ENCODE peak calls at places on chromosomes 4 and X, in four cellular contexts. One of them, this sample, is unnamed.

GRCh38 chrX:129779747-129780146 is at the start of gene SASH3:
- DNase-seq in K562: no peak
- DNase-seq in GM12878: no peak
- DNase-seq in H1: no peak
- DNase-seq in this sample: no peak

GRCh38 chr4:9800878-9801277 is 19.4 kb downstream of the DRD5 start:
- DNase-seq in GM12878: no peak
- DNase-seq in K562: no peak
- DNase-seq in H1: no peak
- DNase-seq in this sample: no peak

GRCh38 chr4:55409468-55410171 is 13.9 kb downstream of the TMEM165 start:
- DNase-seq in K562: no peak
- DNase-seq in H1: no peak
- DNase-seq in GM12878: peak; percentile 39
- DNase-seq in this sample: no peak

GRCh38 chr4:1191621-1192020 is 19.2 kb upstream of the SPON2 start:
- DNase-seq in H1: no peak
- DNase-seq in K562: no peak
- DNase-seq in GM12878: no peak
- DNase-seq in this sample: no peak

GRCh38 chrX:48715876-48716502 is 19.5 kb downstream of the SUV39H1 start:
- DNase-seq in GM12878: no peak
- DNase-seq in H1: no peak
- DNase-seq in K562: no peak
- DNase-seq in this sample: no peak

GRCh38 chrX:49753691-49754090 is 57.9 kb upstream of the PAGE1 start:
- DNase-seq in K562: no peak
- DNase-seq in H1: no peak
- DNase-seq in GM12878: no peak
- DNase-seq in this sample: no peak

GRCh38 chr4:6674500-6675149 is 19.1 kb upstream of the S100P start:
- DNase-seq in H1: no peak
- DNase-seq in K562: peak; percentile 37
- DNase-seq in GM12878: peak; percentile 45
- DNase-seq in this sample: no peak

GRCh38 chrX:30530591-30530990 is 47.0 kb downstream of the TASL start:
- DNase-seq in GM12878: no peak
- DNase-seq in H1: no peak
- DNase-seq in K562: no peak
- DNase-seq in this sample: no peak

GRCh38 chr4:48223633-48224295 is 45.9 kb downstream of the TEC start:
- DNase-seq in H1: no peak
- DNase-seq in K562: no peak
- DNase-seq in GM12878: no peak
- DNase-seq in this sample: peak; percentile 2

GRCh38 chr4:73068496-73069337 is 799 bp downstream of the COX18 start:
- DNase-seq in H1: no peak
- DNase-seq in GM12878: peak; percentile 17
- DNase-seq in K562: peak; percentile 12
- DNase-seq in this sample: peak; percentile 25

GRCh38 chr4:74793757-74794340 is 474 bp downstream of the BTC start:
- DNase-seq in H1: peak; percentile 81
- DNase-seq in K562: no peak
- DNase-seq in GM12878: no peak
- DNase-seq in this sample: peak; percentile 66

GRCh38 chr4:17206829-17207773 is 304.8 kb downstream of the QDPR start:
- DNase-seq in GM12878: no peak
- DNase-seq in H1: no peak
- DNase-seq in K562: no peak
- DNase-seq in this sample: no peak
- TF ChIP-seq KDM1A in GM12878: no peak
- TF ChIP-seq KDM1A in H1: no peak
- TF ChIP-seq KDM1A in K562: no peak
- TF ChIP-seq KDM1A in this sample: no peak

GRCh38 chr4:106522839-106523238 is 154.3 kb upstream of the GIMD1 start:
- DNase-seq in GM12878: no peak
- DNase-seq in H1: no peak
- DNase-seq in K562: no peak
- DNase-seq in this sample: no peak
- TF ChIP-seq KDM1A in GM12878: no peak
- TF ChIP-seq KDM1A in H1: no peak
- TF ChIP-seq KDM1A in K562: no peak
- TF ChIP-seq KDM1A in this sample: no peak

GRCh38 chr4:123421227-123421941 is 24.8 kb downstream of the SPRY1 start:
- DNase-seq in K562: no peak
- DNase-seq in GM12878: no peak
- DNase-seq in H1: no peak
- DNase-seq in this sample: no peak
- TF ChIP-seq KDM1A in K562: no peak
- TF ChIP-seq KDM1A in GM12878: no peak
- TF ChIP-seq KDM1A in H1: no peak
- TF ChIP-seq KDM1A in this sample: no peak

GRCh38 chr4:184782731-184783472 is 42.9 kb downstream of the ACSL1 start:
- DNase-seq in GM12878: no peak
- DNase-seq in H1: no peak
- DNase-seq in K562: no peak
- DNase-seq in this sample: no peak
- TF ChIP-seq KDM1A in GM12878: no peak
- TF ChIP-seq KDM1A in H1: no peak
- TF ChIP-seq KDM1A in K562: no peak
- TF ChIP-seq KDM1A in this sample: no peak

GRCh38 chr4:163111588-163111987 is 55.1 kb downstream of the NAF1 start:
- DNase-seq in GM12878: no peak
- DNase-seq in K562: no peak
- DNase-seq in H1: no peak
- DNase-seq in this sample: peak; percentile 4

GRCh38 chr4:163110442-163110841 is 56.2 kb downstream of the NAF1 start:
- DNase-seq in H1: no peak
- DNase-seq in K562: no peak
- DNase-seq in GM12878: no peak
- DNase-seq in this sample: no peak

GRCh38 chr4:163108614-163109013 is 58.1 kb downstream of the NAF1 start:
- DNase-seq in K562: no peak
- DNase-seq in H1: no peak
- DNase-seq in GM12878: no peak
- DNase-seq in this sample: no peak

GRCh38 chr4:163109967-163110366 is 56.7 kb downstream of the NAF1 start:
- DNase-seq in K562: no peak
- DNase-seq in H1: no peak
- DNase-seq in GM12878: no peak
- DNase-seq in this sample: no peak

DNA sequence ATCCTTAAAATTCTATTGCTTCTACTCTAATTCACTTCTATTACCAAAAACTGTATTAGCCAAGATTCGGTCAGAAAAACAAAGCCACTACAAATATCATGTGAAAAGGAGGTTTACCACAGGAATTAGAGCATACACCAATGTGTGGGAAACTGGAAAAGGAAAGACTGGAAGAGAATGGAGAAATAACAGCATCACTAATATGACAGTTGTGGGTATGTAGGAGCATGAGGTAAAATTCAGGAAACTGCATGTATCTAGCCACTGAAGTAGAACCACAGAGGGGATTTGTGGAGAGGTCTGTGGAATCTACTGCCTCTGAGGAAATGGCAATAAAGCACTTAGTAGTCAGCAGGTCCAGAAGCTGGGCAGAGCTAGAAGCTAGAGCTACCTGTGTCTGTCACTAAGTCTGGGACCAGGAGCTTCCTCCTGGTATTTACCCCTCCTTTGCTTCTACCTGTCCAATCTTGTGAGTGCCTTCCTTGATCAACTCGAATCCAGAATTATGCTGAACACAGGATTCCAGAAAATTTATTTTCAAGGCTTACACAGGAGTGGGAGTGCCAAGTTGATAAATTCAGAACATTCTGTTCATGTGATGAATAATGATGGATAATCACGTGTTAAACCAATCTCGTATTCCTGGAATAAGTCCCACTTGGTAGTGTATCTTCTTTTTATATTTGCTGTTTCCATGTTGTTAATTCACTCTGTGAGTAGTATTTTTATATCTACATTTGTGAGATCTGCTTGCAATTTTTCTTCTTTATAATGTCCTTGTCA is 52.6 kb downstream of the NAF1 start:
- DNase-seq in K562: no peak
- DNase-seq in GM12878: no peak
- DNase-seq in H1: no peak
- DNase-seq in this sample: no peak
- TF ChIP-seq KDM1A in K562: no peak
- TF ChIP-seq KDM1A in GM12878: no peak
- TF ChIP-seq KDM1A in H1: no peak
- TF ChIP-seq KDM1A in this sample: no peak

DNA sequence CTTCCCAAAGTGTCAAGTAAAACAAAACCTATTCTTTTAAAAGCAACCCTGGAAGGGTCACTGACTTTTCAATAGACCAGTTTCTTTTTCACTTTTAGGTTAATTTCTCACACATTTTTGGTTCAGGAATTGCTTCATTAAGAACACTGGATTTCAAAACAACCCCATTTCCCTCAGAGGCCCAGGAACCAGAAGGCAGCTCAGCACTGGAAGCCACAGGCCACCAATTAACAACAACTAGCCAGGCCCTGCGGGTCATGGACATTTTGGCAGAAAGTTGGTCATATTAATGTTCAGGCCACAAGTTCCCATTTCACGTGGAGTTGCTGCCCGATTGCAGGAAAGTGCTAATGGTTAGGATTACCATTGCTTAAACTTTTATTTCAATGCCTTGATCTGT is 39.8 kb downstream of the HAND2 start:
- DNase-seq in H1: no peak
- DNase-seq in K562: no peak
- DNase-seq in GM12878: no peak
- DNase-seq in this sample: no peak
- TF ChIP-seq KDM1A in H1: no peak
- TF ChIP-seq KDM1A in K562: no peak
- TF ChIP-seq KDM1A in GM12878: no peak
- TF ChIP-seq KDM1A in this sample: no peak

DNA sequence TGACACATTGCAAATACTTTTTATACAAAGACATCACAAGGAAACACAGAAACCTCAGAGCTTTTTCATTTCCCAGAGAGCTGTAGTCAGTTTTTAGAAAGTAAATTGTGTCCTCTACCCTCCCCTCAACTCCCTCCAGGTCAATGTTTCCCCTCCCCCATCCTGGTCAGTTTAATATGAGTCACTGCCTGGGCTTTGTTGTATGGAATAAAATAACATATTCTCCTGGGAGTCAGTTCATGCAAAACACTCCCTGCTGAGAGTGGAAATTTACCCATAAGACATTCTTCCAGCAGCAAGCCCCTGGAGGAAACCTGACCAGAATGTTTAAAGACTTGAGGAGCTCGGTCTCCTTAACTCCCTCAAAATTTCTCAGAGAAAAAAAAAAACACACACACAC is 270.1 kb upstream of the LDB2 start:
- DNase-seq in H1: no peak
- DNase-seq in GM12878: no peak
- DNase-seq in K562: no peak
- DNase-seq in this sample: no peak
- TF ChIP-seq KDM1A in H1: no peak
- TF ChIP-seq KDM1A in GM12878: no peak
- TF ChIP-seq KDM1A in K562: no peak
- TF ChIP-seq KDM1A in this sample: no peak

DNA sequence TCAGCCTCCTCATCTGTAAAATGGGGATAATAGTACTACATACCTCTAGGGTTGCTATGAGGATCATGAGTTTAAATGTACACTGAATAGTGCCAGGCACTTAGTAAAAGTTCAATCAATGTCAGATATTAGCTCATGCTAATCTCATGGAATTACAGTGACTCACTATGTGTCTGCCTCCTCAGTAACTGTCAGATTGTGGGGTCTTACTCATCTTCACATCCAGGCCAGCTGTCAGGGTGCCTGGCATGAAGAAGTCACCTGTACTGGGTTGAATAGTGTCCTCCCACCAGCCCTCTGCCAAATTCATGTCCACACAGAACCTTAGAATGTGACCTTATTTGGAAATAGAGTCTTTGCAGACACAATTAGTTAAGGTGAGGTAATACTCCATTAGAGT is 54.3 kb upstream of the STIM2 start:
- DNase-seq in GM12878: no peak
- DNase-seq in H1: no peak
- DNase-seq in K562: no peak
- DNase-seq in this sample: no peak
- TF ChIP-seq KDM1A in GM12878: no peak
- TF ChIP-seq KDM1A in H1: no peak
- TF ChIP-seq KDM1A in K562: no peak
- TF ChIP-seq KDM1A in this sample: no peak

This sample was measured in A549.